ENCODE peak calls at places on chromosomes 4 and X, in eight cellular contexts. One of them, this sample, is unnamed.

GRCh38 chr4:150828159-150828558 is 186.9 kb downstream of the LRBA start:
- DNase-seq in NCI-H1417: no peak
- DNase-seq in HTR-8/SVneo: no peak
- DNase-seq in immature natural killer cell: peak
- DNase-seq in AML-193: no peak
- DNase-seq in K562: no peak
- DNase-seq in smooth muscle cell of the brain vasculature: no peak
- DNase-seq in activated CD8-positive, alpha-beta T cell treated with anti-CD3 and anti-CD28 coated beads for 36 hours: peak
- DNase-seq in this sample: no peak

GRCh38 chrX:11407331-11408110 is 114.3 kb downstream of the AMELX start:
- DNase-seq in AML-193: no peak
- DNase-seq in smooth muscle cell of the brain vasculature: no peak
- DNase-seq in immature natural killer cell: no peak
- DNase-seq in activated CD8-positive, alpha-beta T cell treated with anti-CD3 and anti-CD28 coated beads for 36 hours: no peak
- DNase-seq in K562: no peak
- DNase-seq in NCI-H1417: no peak
- DNase-seq in HTR-8/SVneo: no peak
- DNase-seq in this sample: no peak

GRCh38 chrX:48035891-48036290 is 29.1 kb downstream of the SPACA5 start:
- DNase-seq in NCI-H1417: no peak
- DNase-seq in immature natural killer cell: no peak
- DNase-seq in K562: no peak
- DNase-seq in HTR-8/SVneo: no peak
- DNase-seq in smooth muscle cell of the brain vasculature: no peak
- DNase-seq in activated CD8-positive, alpha-beta T cell treated with anti-CD3 and anti-CD28 coated beads for 36 hours: no peak
- DNase-seq in AML-193: no peak
- DNase-seq in this sample: no peak

GRCh38 chr4:8690216-8690786 is 97.7 kb downstream of the CPZ start:
- DNase-seq in smooth muscle cell of the brain vasculature: no peak
- DNase-seq in AML-193: no peak
- DNase-seq in K562: no peak
- DNase-seq in immature natural killer cell: no peak
- DNase-seq in activated CD8-positive, alpha-beta T cell treated with anti-CD3 and anti-CD28 coated beads for 36 hours: no peak
- DNase-seq in NCI-H1417: no peak
- DNase-seq in HTR-8/SVneo: no peak
- DNase-seq in this sample: no peak

GRCh38 chr4:876780-877179 is 50.9 kb upstream of the CPLX1 start:
- DNase-seq in AML-193: no peak
- DNase-seq in immature natural killer cell: no peak
- DNase-seq in K562: no peak
- DNase-seq in NCI-H1417: no peak
- DNase-seq in smooth muscle cell of the brain vasculature: no peak
- DNase-seq in activated CD8-positive, alpha-beta T cell treated with anti-CD3 and anti-CD28 coated beads for 36 hours: peak
- DNase-seq in HTR-8/SVneo: no peak
- DNase-seq in this sample: no peak

GRCh38 chrX:150184487-150184886 is 178.6 kb upstream of the MAMLD1 start:
- DNase-seq in AML-193: no peak
- DNase-seq in HTR-8/SVneo: no peak
- DNase-seq in immature natural killer cell: no peak
- DNase-seq in smooth muscle cell of the brain vasculature: peak
- DNase-seq in NCI-H1417: no peak
- DNase-seq in K562: no peak
- DNase-seq in activated CD8-positive, alpha-beta T cell treated with anti-CD3 and anti-CD28 coated beads for 36 hours: no peak
- DNase-seq in this sample: no peak

GRCh38 chr4:125191252-125191651 is 123.5 kb upstream of the FAT4 start:
- DNase-seq in K562: no peak
- DNase-seq in NCI-H1417: no peak
- DNase-seq in immature natural killer cell: no peak
- DNase-seq in HTR-8/SVneo: no peak
- DNase-seq in AML-193: no peak
- DNase-seq in activated CD8-positive, alpha-beta T cell treated with anti-CD3 and anti-CD28 coated beads for 36 hours: no peak
- DNase-seq in smooth muscle cell of the brain vasculature: no peak
- DNase-seq in this sample: no peak

GRCh38 chr4:27692098-27692679 is 831.5 kb downstream of the STIM2 start:
- DNase-seq in HTR-8/SVneo: no peak
- DNase-seq in smooth muscle cell of the brain vasculature: no peak
- DNase-seq in activated CD8-positive, alpha-beta T cell treated with anti-CD3 and anti-CD28 coated beads for 36 hours: peak
- DNase-seq in AML-193: peak
- DNase-seq in K562: no peak
- DNase-seq in immature natural killer cell: no peak
- DNase-seq in NCI-H1417: peak
- DNase-seq in this sample: peak

GRCh38 chr4:185215261-185215660 is 5.9 kb downstream of the SNX25 start:
- DNase-seq in K562: no peak
- DNase-seq in activated CD8-positive, alpha-beta T cell treated with anti-CD3 and anti-CD28 coated beads for 36 hours: no peak
- DNase-seq in smooth muscle cell of the brain vasculature: no peak
- DNase-seq in HTR-8/SVneo: no peak
- DNase-seq in immature natural killer cell: no peak
- DNase-seq in NCI-H1417: no peak
- DNase-seq in AML-193: no peak
- DNase-seq in this sample: no peak

GRCh38 chr4:152458801-152459302 is 77.0 kb downstream of the FBXW7 start:
- DNase-seq in K562: no peak
- DNase-seq in immature natural killer cell: peak
- DNase-seq in HTR-8/SVneo: no peak
- DNase-seq in NCI-H1417: no peak
- DNase-seq in activated CD8-positive, alpha-beta T cell treated with anti-CD3 and anti-CD28 coated beads for 36 hours: peak
- DNase-seq in AML-193: peak
- DNase-seq in smooth muscle cell of the brain vasculature: no peak
- DNase-seq in this sample: no peak

GRCh38 chrX:154486396-154487207 is at the start of gene UBL4A:
- DNase-seq in AML-193: peak
- DNase-seq in activated CD8-positive, alpha-beta T cell treated with anti-CD3 and anti-CD28 coated beads for 36 hours: peak
- DNase-seq in immature natural killer cell: peak
- DNase-seq in smooth muscle cell of the brain vasculature: no peak
- DNase-seq in HTR-8/SVneo: peak
- DNase-seq in NCI-H1417: peak
- DNase-seq in K562: peak
- DNase-seq in this sample: peak

GRCh38 chrX:69313622-69314290 is 148.5 kb upstream of the PJA1 start:
- DNase-seq in K562: no peak
- DNase-seq in immature natural killer cell: no peak
- DNase-seq in AML-193: no peak
- DNase-seq in activated CD8-positive, alpha-beta T cell treated with anti-CD3 and anti-CD28 coated beads for 36 hours: no peak
- DNase-seq in HTR-8/SVneo: no peak
- DNase-seq in NCI-H1417: no peak
- DNase-seq in smooth muscle cell of the brain vasculature: no peak
- DNase-seq in this sample: peak

GRCh38 chr4:177155454-177155853 is 154.2 kb upstream of the NEIL3 start:
- DNase-seq in smooth muscle cell of the brain vasculature: no peak
- DNase-seq in AML-193: no peak
- DNase-seq in immature natural killer cell: no peak
- DNase-seq in activated CD8-positive, alpha-beta T cell treated with anti-CD3 and anti-CD28 coated beads for 36 hours: no peak
- DNase-seq in NCI-H1417: no peak
- DNase-seq in K562: no peak
- DNase-seq in HTR-8/SVneo: no peak
- DNase-seq in this sample: peak

GRCh38 chr4:144627663-144628076 is 18.3 kb upstream of the HHIP start:
- DNase-seq in NCI-H1417: no peak
- DNase-seq in activated CD8-positive, alpha-beta T cell treated with anti-CD3 and anti-CD28 coated beads for 36 hours: no peak
- DNase-seq in smooth muscle cell of the brain vasculature: no peak
- DNase-seq in AML-193: no peak
- DNase-seq in immature natural killer cell: no peak
- DNase-seq in K562: no peak
- DNase-seq in HTR-8/SVneo: no peak
- DNase-seq in this sample: no peak

GRCh38 chr4:76198411-76199237 is 15.0 kb downstream of the SCARB2 start:
- DNase-seq in immature natural killer cell: no peak
- DNase-seq in AML-193: no peak
- DNase-seq in activated CD8-positive, alpha-beta T cell treated with anti-CD3 and anti-CD28 coated beads for 36 hours: peak
- DNase-seq in K562: peak
- DNase-seq in smooth muscle cell of the brain vasculature: no peak
- DNase-seq in NCI-H1417: peak
- DNase-seq in HTR-8/SVneo: no peak
- DNase-seq in this sample: peak

GRCh38 chr4:78379040-78379439 is 172.5 kb upstream of the ANXA3 start:
- DNase-seq in activated CD8-positive, alpha-beta T cell treated with anti-CD3 and anti-CD28 coated beads for 36 hours: no peak
- DNase-seq in smooth muscle cell of the brain vasculature: no peak
- DNase-seq in AML-193: no peak
- DNase-seq in immature natural killer cell: no peak
- DNase-seq in K562: no peak
- DNase-seq in NCI-H1417: no peak
- DNase-seq in HTR-8/SVneo: no peak
- DNase-seq in this sample: no peak

GRCh38 chrX:16664626-16665025 is 14.7 kb downstream of the S100G start:
- DNase-seq in AML-193: no peak
- DNase-seq in smooth muscle cell of the brain vasculature: no peak
- DNase-seq in activated CD8-positive, alpha-beta T cell treated with anti-CD3 and anti-CD28 coated beads for 36 hours: no peak
- DNase-seq in K562: no peak
- DNase-seq in NCI-H1417: no peak
- DNase-seq in immature natural killer cell: no peak
- DNase-seq in HTR-8/SVneo: no peak
- DNase-seq in this sample: peak

GRCh38 chr4:118033148-118034060 is 882 bp upstream of the NDST3 start:
- DNase-seq in activated CD8-positive, alpha-beta T cell treated with anti-CD3 and anti-CD28 coated beads for 36 hours: peak
- DNase-seq in smooth muscle cell of the brain vasculature: no peak
- DNase-seq in immature natural killer cell: no peak
- DNase-seq in AML-193: peak
- DNase-seq in HTR-8/SVneo: peak
- DNase-seq in K562: no peak
- DNase-seq in NCI-H1417: no peak
- DNase-seq in this sample: peak

GRCh38 chr4:111930658-111931057 is 214.6 kb upstream of the FAM241A start:
- DNase-seq in AML-193: no peak
- DNase-seq in HTR-8/SVneo: no peak
- DNase-seq in immature natural killer cell: no peak
- DNase-seq in K562: no peak
- DNase-seq in NCI-H1417: no peak
- DNase-seq in activated CD8-positive, alpha-beta T cell treated with anti-CD3 and anti-CD28 coated beads for 36 hours: no peak
- DNase-seq in smooth muscle cell of the brain vasculature: no peak
- DNase-seq in this sample: no peak

GRCh38 chr4:23934915-23935314 is 45.1 kb upstream of the PPARGC1A start:
- DNase-seq in smooth muscle cell of the brain vasculature: peak
- DNase-seq in activated CD8-positive, alpha-beta T cell treated with anti-CD3 and anti-CD28 coated beads for 36 hours: no peak
- DNase-seq in immature natural killer cell: no peak
- DNase-seq in NCI-H1417: peak
- DNase-seq in AML-193: no peak
- DNase-seq in HTR-8/SVneo: peak
- DNase-seq in K562: no peak
- DNase-seq in this sample: no peak

GRCh38 chr4:61440306-61440705 is 240.2 kb downstream of the ADGRL3 start:
- DNase-seq in smooth muscle cell of the brain vasculature: no peak
- DNase-seq in HTR-8/SVneo: no peak
- DNase-seq in activated CD8-positive, alpha-beta T cell treated with anti-CD3 and anti-CD28 coated beads for 36 hours: no peak
- DNase-seq in immature natural killer cell: no peak
- DNase-seq in K562: no peak
- DNase-seq in NCI-H1417: no peak
- DNase-seq in AML-193: no peak
- DNase-seq in this sample: peak

GRCh38 chr4:157172011-157172410 is 48.5 kb upstream of the GRIA2 start:
- DNase-seq in AML-193: no peak
- DNase-seq in HTR-8/SVneo: peak
- DNase-seq in K562: no peak
- DNase-seq in smooth muscle cell of the brain vasculature: no peak
- DNase-seq in NCI-H1417: no peak
- DNase-seq in activated CD8-positive, alpha-beta T cell treated with anti-CD3 and anti-CD28 coated beads for 36 hours: no peak
- DNase-seq in immature natural killer cell: no peak
- DNase-seq in this sample: peak

GRCh38 chrX:32448320-32448719 is 763.0 kb downstream of the DMD start:
- DNase-seq in smooth muscle cell of the brain vasculature: no peak
- DNase-seq in immature natural killer cell: peak
- DNase-seq in AML-193: peak
- DNase-seq in activated CD8-positive, alpha-beta T cell treated with anti-CD3 and anti-CD28 coated beads for 36 hours: no peak
- DNase-seq in NCI-H1417: no peak
- DNase-seq in K562: no peak
- DNase-seq in HTR-8/SVneo: no peak
- DNase-seq in this sample: no peak

GRCh38 chr4:7417639-7418038 is 17.1 kb downstream of the PSAPL1 start:
- DNase-seq in activated CD8-positive, alpha-beta T cell treated with anti-CD3 and anti-CD28 coated beads for 36 hours: no peak
- DNase-seq in immature natural killer cell: no peak
- DNase-seq in NCI-H1417: no peak
- DNase-seq in K562: no peak
- DNase-seq in AML-193: no peak
- DNase-seq in smooth muscle cell of the brain vasculature: no peak
- DNase-seq in HTR-8/SVneo: no peak
- DNase-seq in this sample: no peak

GRCh38 chrX:7485041-7485440 is 337.1 kb upstream of the PUDP start:
- DNase-seq in immature natural killer cell: no peak
- DNase-seq in NCI-H1417: no peak
- DNase-seq in activated CD8-positive, alpha-beta T cell treated with anti-CD3 and anti-CD28 coated beads for 36 hours: no peak
- DNase-seq in AML-193: no peak
- DNase-seq in smooth muscle cell of the brain vasculature: no peak
- DNase-seq in K562: no peak
- DNase-seq in HTR-8/SVneo: no peak
- DNase-seq in this sample: no peak

GRCh38 chr4:107183155-107183774 is 147.2 kb upstream of the DKK2 start:
- DNase-seq in AML-193: peak
- DNase-seq in immature natural killer cell: peak
- DNase-seq in activated CD8-positive, alpha-beta T cell treated with anti-CD3 and anti-CD28 coated beads for 36 hours: peak
- DNase-seq in smooth muscle cell of the brain vasculature: peak
- DNase-seq in K562: peak
- DNase-seq in NCI-H1417: peak
- DNase-seq in HTR-8/SVneo: peak
- DNase-seq in this sample: peak

GRCh38 chrX:154411322-154411980 is at the start of gene TAFAZZIN:
- DNase-seq in HTR-8/SVneo: peak
- DNase-seq in K562: peak
- DNase-seq in NCI-H1417: peak
- DNase-seq in activated CD8-positive, alpha-beta T cell treated with anti-CD3 and anti-CD28 coated beads for 36 hours: peak
- DNase-seq in smooth muscle cell of the brain vasculature: no peak
- DNase-seq in AML-193: peak
- DNase-seq in immature natural killer cell: peak
- DNase-seq in this sample: peak

GRCh38 chrX:49704692-49705404 is 9.1 kb upstream of the PAGE1 start:
- DNase-seq in immature natural killer cell: no peak
- DNase-seq in activated CD8-positive, alpha-beta T cell treated with anti-CD3 and anti-CD28 coated beads for 36 hours: no peak
- DNase-seq in K562: no peak
- DNase-seq in HTR-8/SVneo: no peak
- DNase-seq in NCI-H1417: no peak
- DNase-seq in AML-193: no peak
- DNase-seq in smooth muscle cell of the brain vasculature: no peak
- DNase-seq in this sample: no peak

GRCh38 chr4:83850435-83850834 is 314.5 kb downstream of the GPAT3 start:
- DNase-seq in AML-193: no peak
- DNase-seq in smooth muscle cell of the brain vasculature: no peak
- DNase-seq in activated CD8-positive, alpha-beta T cell treated with anti-CD3 and anti-CD28 coated beads for 36 hours: no peak
- DNase-seq in NCI-H1417: no peak
- DNase-seq in immature natural killer cell: no peak
- DNase-seq in HTR-8/SVneo: no peak
- DNase-seq in K562: no peak
- DNase-seq in this sample: no peak

GRCh38 chrX:960821-961220 is 251.6 kb downstream of the CRLF2 start:
- DNase-seq in K562: no peak
- DNase-seq in HTR-8/SVneo: no peak
- DNase-seq in AML-193: no peak
- DNase-seq in immature natural killer cell: no peak
- DNase-seq in activated CD8-positive, alpha-beta T cell treated with anti-CD3 and anti-CD28 coated beads for 36 hours: no peak
- DNase-seq in smooth muscle cell of the brain vasculature: no peak
- DNase-seq in NCI-H1417: no peak
- DNase-seq in this sample: no peak

GRCh38 chrX:9134341-9134740 is 100.4 kb upstream of the FAM9B start:
- DNase-seq in AML-193: no peak
- DNase-seq in NCI-H1417: no peak
- DNase-seq in smooth muscle cell of the brain vasculature: no peak
- DNase-seq in activated CD8-positive, alpha-beta T cell treated with anti-CD3 and anti-CD28 coated beads for 36 hours: no peak
- DNase-seq in HTR-8/SVneo: no peak
- DNase-seq in K562: no peak
- DNase-seq in immature natural killer cell: no peak
- DNase-seq in this sample: no peak

GRCh38 chrX:64204252-64204651 is 1.3 kb downstream of the AMER1 start:
- DNase-seq in activated CD8-positive, alpha-beta T cell treated with anti-CD3 and anti-CD28 coated beads for 36 hours: no peak
- DNase-seq in immature natural killer cell: no peak
- DNase-seq in HTR-8/SVneo: no peak
- DNase-seq in K562: no peak
- DNase-seq in NCI-H1417: no peak
- DNase-seq in AML-193: no peak
- DNase-seq in smooth muscle cell of the brain vasculature: no peak
- DNase-seq in this sample: no peak

GRCh38 chr4:117429061-117429460 is 343.7 kb upstream of the TRAM1L1 start:
- DNase-seq in K562: no peak
- DNase-seq in smooth muscle cell of the brain vasculature: no peak
- DNase-seq in AML-193: no peak
- DNase-seq in HTR-8/SVneo: no peak
- DNase-seq in NCI-H1417: no peak
- DNase-seq in immature natural killer cell: no peak
- DNase-seq in activated CD8-positive, alpha-beta T cell treated with anti-CD3 and anti-CD28 coated beads for 36 hours: peak
- DNase-seq in this sample: no peak

GRCh38 chr4:62644372-62644771 is 1444.2 kb downstream of the ADGRL3 start:
- DNase-seq in AML-193: peak
- DNase-seq in NCI-H1417: no peak
- DNase-seq in smooth muscle cell of the brain vasculature: no peak
- DNase-seq in K562: no peak
- DNase-seq in activated CD8-positive, alpha-beta T cell treated with anti-CD3 and anti-CD28 coated beads for 36 hours: peak
- DNase-seq in immature natural killer cell: no peak
- DNase-seq in HTR-8/SVneo: no peak
- DNase-seq in this sample: peak

This sample was measured in NCI-H69.